ENCODE peak calls at places on chromosomes 3 and 15, in seven cellular contexts. Z, A, F, U, T, V and H are unnamed samples.

GRCh38 chr3:2154596-2154995 is 55.9 kb downstream of the CNTN4 start:
- DNase-seq in Z (no peak), A (no peak), F (no peak), U (no peak), T (no peak), V (no peak), H (no peak)

GRCh38 chr3:55823829-55824228 is 336.7 kb upstream of the WNT5A start:
- DNase-seq in Z (no peak), A (no peak), F (no peak), U (no peak), T (no peak), V (no peak), H (no peak)

GRCh38 chr3:170499562-170500156 is 81.0 kb downstream of the CLDN11 start:
- DNase-seq in Z (peak), A (no peak), F (no peak), U (peak), T (peak), V (peak), H (peak)

GRCh38 chr15:25989327-25989726 is 126.2 kb upstream of the ATP10A start:
- DNase-seq in Z (no peak), A (no peak), F (no peak), U (no peak), T (no peak), V (peak), H (no peak)

GRCh38 chr3:64440498-64440897 is 215.2 kb upstream of the PRICKLE2 start:
- DNase-seq in Z (peak), A (peak), F (no peak), U (no peak), T (peak), V (no peak), H (no peak)

GRCh38 chr3:45612138-45612537 is 17.6 kb downstream of the LIMD1 start:
- DNase-seq in Z (no peak), A (no peak), F (no peak), U (peak), T (no peak), V (no peak), H (no peak)

GRCh38 chr3:72678892-72679291 is 169.4 kb downstream of the SHQ1 start:
- DNase-seq in Z (no peak), A (no peak), F (no peak), U (no peak), T (no peak), V (no peak), H (no peak)

GRCh38 chr3:64398431-64398830 is 173.2 kb upstream of the PRICKLE2 start:
- DNase-seq in Z (peak), A (no peak), F (no peak), U (no peak), T (no peak), V (no peak), H (peak)

GRCh38 chr3:131907809-131908208 is 127.0 kb downstream of the CPNE4 start:
- DNase-seq in Z (no peak), A (no peak), F (no peak), U (no peak), T (no peak), V (no peak), H (no peak)

GRCh38 chr3:107689355-107689754 is 166.6 kb downstream of the BBX start:
- DNase-seq in Z (no peak), A (no peak), F (no peak), U (no peak), T (no peak), V (no peak), H (no peak)

GRCh38 chr3:8733332-8734094 is at the start of gene CAV3:
- DNase-seq in Z (no peak), A (no peak), F (peak), U (no peak), T (no peak), V (no peak), H (peak)

GRCh38 chr3:130915567-130916292 is 21.8 kb downstream of the ATP2C1 start:
- DNase-seq in Z (no peak), A (no peak), F (no peak), U (no peak), T (no peak), V (no peak), H (no peak)

GRCh38 chr3:159711560-159712333 is 276.9 kb upstream of the IL12A start:
- DNase-seq in Z (peak), A (no peak), F (no peak), U (no peak), T (peak), V (no peak), H (peak)

GRCh38 chr3:133464573-133464972 is 64.7 kb downstream of the BFSP2 start:
- DNase-seq in Z (peak), A (no peak), F (no peak), U (peak), T (peak), V (no peak), H (peak)

GRCh38 chr15:71708741-71709140 is 101.6 kb upstream of the NR2E3 start:
- DNase-seq in Z (peak), A (no peak), F (peak), U (no peak), T (no peak), V (no peak), H (no peak)

GRCh38 chr3:122977645-122978466 is 49.7 kb downstream of the SEMA5B start:
- DNase-seq in Z (peak), A (peak), F (peak), U (no peak), T (no peak), V (no peak), H (no peak)

GRCh38 chr15:90571063-90571541 is 41.4 kb downstream of the CRTC3 start:
- DNase-seq in Z (no peak), A (no peak), F (no peak), U (peak), T (no peak), V (peak), H (no peak)

DNA sequence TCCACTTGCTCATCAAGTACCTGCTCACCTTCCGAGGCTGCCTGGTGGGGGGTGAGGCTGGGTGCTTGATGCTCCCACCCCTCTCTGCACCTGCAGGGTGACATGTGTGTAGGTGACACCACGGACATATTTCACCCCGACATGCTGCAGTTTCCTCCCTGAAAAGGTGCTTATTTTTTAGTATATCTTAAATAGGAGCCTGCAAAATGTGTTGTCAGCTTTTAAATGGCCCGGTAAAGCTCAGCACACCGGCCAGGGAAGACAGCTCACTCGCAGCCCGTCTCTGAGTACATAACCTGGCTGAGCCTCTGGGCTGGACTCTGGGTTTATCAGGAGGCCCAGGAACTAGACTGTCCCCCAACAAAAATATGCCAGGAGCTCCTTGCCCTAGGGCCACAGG is 89.3 kb upstream of the LINGO1 start:
- DNase-seq in Z (no peak), A (no peak), F (no peak), U (no peak), T (no peak), V (no peak), H (no peak)
- H3K27ac ChIP-seq in Z (no peak), A (no peak), F (no peak), U (no peak), T (no peak), V (no peak), H (no peak)

DNA sequence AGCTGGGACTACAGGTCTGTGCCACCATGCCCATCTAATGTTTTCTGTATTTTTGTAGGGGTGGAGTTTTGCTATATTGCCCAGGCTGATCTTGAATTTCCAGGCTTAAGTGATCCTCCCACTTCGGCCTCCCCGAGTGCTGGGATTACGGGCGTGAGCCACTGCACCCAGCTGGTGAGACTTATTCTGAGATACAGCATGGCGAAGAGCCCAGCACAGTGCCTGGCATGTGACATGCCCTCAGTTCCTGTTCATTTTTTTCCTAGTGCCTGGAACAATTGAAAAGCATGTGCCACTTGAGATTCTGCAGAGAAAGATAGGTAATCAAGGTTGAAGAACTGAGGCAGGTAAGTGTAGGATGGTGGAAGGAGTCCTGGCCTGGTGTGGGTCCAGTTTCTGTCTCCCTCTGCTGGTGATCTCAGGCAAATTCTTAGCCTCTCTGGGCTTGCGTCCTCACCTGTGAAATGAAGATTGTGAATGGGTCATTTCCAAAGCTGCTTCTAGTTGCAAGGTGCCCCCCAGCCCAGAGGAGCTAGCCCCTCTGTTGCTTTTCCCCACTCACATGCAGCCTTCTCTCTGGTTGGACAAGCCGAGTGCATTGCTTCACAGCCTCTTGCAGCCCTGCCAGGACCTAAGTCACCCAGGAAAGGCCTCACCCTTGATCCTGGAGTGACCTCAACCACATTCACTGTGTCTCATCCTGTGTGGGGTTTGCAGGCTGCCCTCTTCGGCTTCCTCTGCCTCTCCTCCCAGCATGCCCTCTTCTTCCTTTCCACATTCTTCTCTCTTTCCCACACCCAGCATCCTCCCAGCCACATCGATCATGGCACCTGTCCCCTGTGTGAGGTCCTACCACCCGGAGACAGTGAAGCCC is 4.3 kb upstream of the RHCG start:
- DNase-seq in Z (no peak), A (no peak), F (no peak), U (peak), T (no peak), V (no peak), H (no peak)
- TF ChIP-seq CTCF in Z (peak), A (no peak), F (no peak), U (peak), T (peak), V (peak), H (peak)

DNA sequence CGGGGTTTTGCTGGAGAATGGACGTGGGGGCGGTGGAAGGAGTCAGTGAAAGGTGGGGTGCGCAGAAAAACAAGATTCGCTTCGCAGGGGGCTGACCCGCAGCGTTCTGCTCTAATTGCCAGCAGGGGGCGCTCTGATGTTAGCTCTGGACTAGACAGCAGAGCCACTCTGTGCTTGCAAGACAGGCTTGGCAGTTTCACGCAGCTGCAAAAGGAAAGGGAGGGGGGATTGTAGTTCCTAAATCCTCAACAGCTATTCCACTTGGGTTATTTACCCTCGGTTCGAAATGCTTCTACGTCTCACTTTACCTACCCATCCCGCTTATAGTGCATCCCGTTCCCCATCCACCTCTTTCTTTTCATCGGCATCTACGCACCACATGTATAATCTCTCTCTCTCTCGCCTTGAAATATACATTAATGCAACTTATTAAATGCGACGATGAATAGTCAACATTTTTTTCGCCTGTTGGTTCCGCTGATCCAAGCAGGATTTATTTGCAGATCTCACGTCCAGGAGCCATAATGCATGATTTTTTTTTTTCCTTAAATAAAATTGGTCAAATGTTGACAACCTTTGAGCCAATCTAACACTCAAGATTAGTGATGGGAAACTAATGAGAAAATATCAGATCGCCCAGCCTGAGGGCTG is 216.5 kb downstream of the MEIS2 start:
- DNase-seq in Z (peak), A (peak), F (peak), U (peak), T (peak), V (peak), H (peak)
- H3K4me3 ChIP-seq in Z (peak), A (no peak), F (peak), U (no peak), T (no peak), V (no peak), H (peak)

GRCh38 chr3:56836276-56837163 is 34.8 kb upstream of the ARHGEF3 start:
- DNase-seq in Z (no peak), A (no peak), F (no peak), U (no peak), T (no peak), V (no peak), H (no peak)

GRCh38 chr3:56838441-56838840 is 36.7 kb upstream of the ARHGEF3 start:
- DNase-seq in Z (no peak), A (no peak), F (no peak), U (no peak), T (no peak), V (no peak), H (no peak)

GRCh38 chr3:56835626-56836025 is 33.9 kb upstream of the ARHGEF3 start:
- DNase-seq in Z (peak), A (no peak), F (no peak), U (no peak), T (peak), V (no peak), H (no peak)

GRCh38 chr3:56839784-56840724 is 38.3 kb upstream of the ARHGEF3 start:
- DNase-seq in Z (peak), A (no peak), F (no peak), U (no peak), T (no peak), V (no peak), H (peak)

GRCh38 chr3:56837196-56837955 is 35.6 kb upstream of the ARHGEF3 start:
- DNase-seq in Z (no peak), A (no peak), F (no peak), U (peak), T (no peak), V (no peak), H (no peak)
- H3K27ac ChIP-seq in Z (no peak), A (no peak), F (no peak), U (peak), T (no peak), V (no peak), H (no peak)

GRCh38 chr15:76642671-76643070 is 262.5 kb downstream of the SCAPER start:
- DNase-seq in Z (no peak), A (no peak), F (no peak), U (no peak), T (no peak), V (no peak), H (no peak)
- TF ChIP-seq CTCF in Z (peak), A (no peak), F (peak), U (peak), T (peak), V (no peak), H (peak)

GRCh38 chr3:29384640-29385039 is 103.8 kb downstream of the RBMS3 start:
- DNase-seq in Z (peak), A (no peak), F (no peak), U (no peak), T (no peak), V (no peak), H (no peak)
- H3K4me3 ChIP-seq in Z (no peak), A (no peak), F (no peak), U (no peak), T (no peak), V (no peak), H (no peak)